ENCODE peak calls at places on chromosomes 2 and 18, in ten cellular contexts. Z is A549, E is ovary, X is GM12878, Q is transverse colon, R is sigmoid colon, W is suprapubic skin, U is tibial nerve, P is K562, H is upper lobe of left lung. J is an unnamed sample.
A peak's percentile ranks its signal among the peaks of the same experiment; 100 is the strongest.

GRCh38 chr2:231515603-231516002 is 14.6 kb downstream of the NMUR1 start:
- DNase-seq in Q (no peak), Z (no peak), R (peak; percentile 30), U (no peak), E (no peak), X (no peak), H (no peak), P (peak; percentile 71), W (peak; percentile 14), J (no peak)

GRCh38 chr2:68911714-68912510 is 40.7 kb upstream of the BMP10 start:
- DNase-seq in Z (no peak), W (no peak), Q (no peak), X (no peak), P (peak; percentile 52), E (no peak), U (no peak), H (no peak), R (no peak), J (no peak)

GRCh38 chr2:222864296-222864695 is 3.5 kb downstream of the ACSL3 start:
- DNase-seq in X (no peak), W (no peak), H (no peak), Z (peak; percentile 43), Q (no peak), E (no peak), U (peak; percentile 24), P (no peak), R (no peak), J (no peak)

GRCh38 chr18:13147146-13147545 is 71.4 kb upstream of the LDLRAD4 start:
- DNase-seq in Z (no peak), W (no peak), Q (no peak), E (no peak), X (no peak), R (no peak), U (no peak), H (peak; percentile 41), P (no peak), J (no peak)

GRCh38 chr2:236133410-236134012 is 34.7 kb downstream of the GBX2 start:
- DNase-seq in X (no peak), Z (no peak), W (no peak), R (no peak), Q (no peak), E (no peak), H (no peak), P (no peak), U (no peak), J (no peak)

GRCh38 chr18:36530676-36531405 is 233.3 kb downstream of the FHOD3 start:
- DNase-seq in H (no peak), R (no peak), X (no peak), W (no peak), Z (no peak), U (no peak), Q (no peak), E (no peak), P (no peak), J (no peak)

GRCh38 chr2:173966274-173967098 is 1.3 kb upstream of the SP3 start:
- DNase-seq in H (no peak), P (no peak), Z (peak; percentile 72), R (no peak), W (no peak), X (no peak), E (no peak), U (no peak), Q (no peak), J (no peak)

GRCh38 chr2:109421101-109421500 is 192.7 kb downstream of the SEPTIN10 start:
- DNase-seq in P (no peak), H (peak; percentile 48), W (peak; percentile 18), U (no peak), X (no peak), E (no peak), R (peak; percentile 27), Q (no peak), Z (no peak), J (no peak)

GRCh38 chr18:526681-527080 is 26.2 kb upstream of the COLEC12 start:
- DNase-seq in Q (no peak), R (no peak), U (no peak), X (no peak), Z (no peak), W (no peak), P (no peak), E (no peak), H (no peak), J (no peak)

GRCh38 chr2:156480376-156480775 is 44.2 kb downstream of the GPD2 start:
- DNase-seq in W (no peak), P (no peak), H (no peak), X (no peak), Z (no peak), R (no peak), Q (no peak), U (no peak), E (no peak), J (no peak)

GRCh38 chr2:80311304-80311703 is 6.8 kb upstream of the LRRTM1 start:
- DNase-seq in P (no peak), E (no peak), U (no peak), W (no peak), H (no peak), Z (no peak), R (no peak), Q (no peak), X (no peak), J (no peak)

GRCh38 chr2:162478721-162479129 is 134.8 kb downstream of the GCA start:
- DNase-seq in W (no peak), R (no peak), U (no peak), H (no peak), X (no peak), P (no peak), E (no peak), Q (no peak), Z (no peak), J (no peak)

GRCh38 chr2:103264058-103264457 is 502.2 kb downstream of the TMEM182 start:
- DNase-seq in X (no peak), R (no peak), Z (no peak), U (no peak), Q (no peak), H (no peak), W (no peak), E (no peak), P (no peak), J (no peak)

GRCh38 chr18:43680096-43680495 is 402.8 kb upstream of the SYT4 start:
- DNase-seq in W (no peak), R (no peak), X (no peak), P (no peak), U (no peak), E (no peak), H (no peak), Z (no peak), Q (no peak), J (no peak)

GRCh38 chr18:63823516-63824219 is 48.5 kb downstream of the SERPINB7 start:
- DNase-seq in U (peak; percentile 55), R (no peak), Z (no peak), X (no peak), E (no peak), W (no peak), H (peak; percentile 37), P (peak; percentile 7), Q (peak; percentile 20), J (peak; percentile 38)

GRCh38 chr2:179195146-179195545 is 69.5 kb downstream of the SESTD1 start:
- DNase-seq in R (no peak), W (no peak), X (no peak), Q (no peak), Z (no peak), P (no peak), E (no peak), U (no peak), H (no peak), J (no peak)

GRCh38 chr2:188346059-188346458 is 54.4 kb downstream of the GULP1 start:
- DNase-seq in X (no peak), W (no peak), H (no peak), Q (no peak), R (no peak), Z (no peak), P (no peak), U (no peak), E (no peak), J (no peak)

GRCh38 chr2:105070010-105070865 is 32.4 kb downstream of the MRPS9 start:
- DNase-seq in P (no peak), Q (no peak), X (no peak), R (no peak), H (no peak), Z (no peak), W (no peak), E (no peak), U (no peak), J (no peak)
- TF ChIP-seq POLR2A in P (no peak), Q (no peak), X (no peak), R (no peak), H (no peak), Z (no peak), W (no peak), E (no peak), U (no peak), J (no peak)

GRCh38 chr2:119549236-119549635 is 5.0 kb downstream of the CFAP221 start:
- DNase-seq in X (no peak), Z (no peak), P (no peak), E (no peak), R (no peak), Q (no peak), U (no peak), W (no peak), H (no peak), J (no peak)
- TF ChIP-seq EP300 in X (no peak), Z (no peak), P (no peak), E (no peak), R (no peak), Q (no peak), U (no peak), W (no peak), H (no peak), J (no peak)

DNA sequence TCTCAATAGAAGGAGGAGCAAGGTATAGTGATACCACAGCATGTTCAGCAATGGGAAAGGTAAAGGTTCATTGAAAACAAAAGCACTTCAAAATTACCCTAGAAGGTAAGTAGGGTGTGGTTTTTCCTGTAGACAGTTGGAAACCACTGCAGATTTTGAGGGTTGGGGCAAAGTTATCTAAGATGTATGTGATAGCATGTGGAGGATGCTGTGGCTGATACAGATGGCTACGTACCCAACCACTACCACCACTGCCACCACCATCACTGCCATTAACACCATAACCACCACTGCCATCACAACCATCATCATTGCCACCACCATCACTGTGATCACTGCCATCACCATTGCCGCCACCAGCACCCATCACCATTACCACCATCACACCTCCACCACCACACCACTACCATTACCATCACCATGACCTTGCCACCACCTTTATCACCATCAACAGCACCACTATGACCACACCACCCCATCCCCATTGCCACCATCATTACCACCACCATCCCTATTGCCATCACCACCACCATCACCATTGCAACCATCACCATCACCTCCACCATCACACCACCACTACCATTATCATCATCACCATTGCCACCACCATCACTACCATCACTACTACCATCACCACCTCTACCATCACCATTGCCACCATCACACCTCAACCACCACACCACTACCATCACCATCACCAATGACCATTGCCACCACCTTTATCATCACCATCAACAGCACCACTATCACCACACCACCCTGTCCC is 3.7 kb downstream of the TMSB10 start:
- DNase-seq in Z (no peak), X (no peak), H (no peak), W (no peak), U (no peak), P (no peak), E (no peak), R (no peak), Q (no peak), J (no peak)
- TF ChIP-seq POLR2A in Z (no peak), X (peak; percentile 42), H (no peak), W (no peak), U (no peak), P (no peak), E (no peak), R (no peak), Q (no peak), J (no peak)

GRCh38 chr2:57181315-57182038 is 865.1 kb upstream of the VRK2 start:
- DNase-seq in U (no peak), W (no peak), E (no peak), H (no peak), R (no peak), Q (no peak), P (no peak), Z (no peak), X (no peak), J (no peak)
- TF ChIP-seq EP300 in U (no peak), W (no peak), E (no peak), H (no peak), R (no peak), Q (no peak), P (no peak), Z (no peak), X (no peak), J (no peak)

J was measured in stomach.